ENCODE peak calls at places on chromosomes 5 and 9, in eight cellular contexts. A is posterior cingulate gyrus, J is lower leg skin, O is glomerular endothelial cell, R is SIG-M5, G is skeletal muscle cell, H is A549, W is psoas muscle. S is an unnamed sample.

GRCh38 chr5:142716963-142717362 is 31.1 kb upstream of the FGF1 start:
- DNase-seq in A (peak; percentile 59), J (peak; percentile 52), O (no peak), R (no peak), G (no peak), H (peak; percentile 73), W (no peak), S (peak; percentile 12)

GRCh38 chr5:134436523-134437339 is 25.1 kb upstream of the CDKN2AIPNL start:
- DNase-seq in A (peak; percentile 46), J (peak; percentile 59), O (no peak), R (no peak), G (peak; percentile 93), H (peak; percentile 75), W (peak; percentile 89), S (no peak)

GRCh38 chr5:178111925-178112324 is 1.4 kb upstream of the N4BP3 start:
- DNase-seq in A (no peak), J (no peak), O (no peak), R (no peak), G (no peak), H (no peak), W (no peak), S (no peak)

GRCh38 chr9:36470891-36471290 is 70.8 kb upstream of the RNF38 start:
- DNase-seq in A (no peak), J (peak; percentile 43), O (no peak), R (no peak), G (peak; percentile 23), H (no peak), W (peak; percentile 59), S (no peak)

GRCh38 chr9:114592356-114592755 is 4.8 kb downstream of the ATP6V1G1 start:
- DNase-seq in A (no peak), J (peak; percentile 26), O (no peak), R (peak; percentile 70), G (no peak), H (no peak), W (no peak), S (no peak)

GRCh38 chr9:16207161-16207560 is 654.3 kb downstream of the CCDC171 start:
- DNase-seq in A (no peak), J (no peak), O (no peak), R (no peak), G (peak; percentile 51), H (no peak), W (peak; percentile 64), S (no peak)

GRCh38 chr5:148687427-148687826 is 33.1 kb upstream of the HTR4 start:
- DNase-seq in A (no peak), J (no peak), O (peak; percentile 18), R (no peak), G (no peak), H (peak; percentile 59), W (no peak), S (no peak)

GRCh38 chr5:166716856-166717492 is 1574.5 kb upstream of the WWC1 start:
- DNase-seq in A (no peak), J (no peak), O (no peak), R (no peak), G (no peak), H (no peak), W (no peak), S (no peak)

GRCh38 chr9:137229903-137230719 is 590 bp upstream of the SLC34A3 start:
- DNase-seq in A (no peak), J (no peak), O (no peak), R (no peak), G (no peak), H (no peak), W (no peak), S (no peak)

GRCh38 chr5:127425037-127425436 is 92.4 kb upstream of the PRRC1 start:
- DNase-seq in A (no peak), J (no peak), O (no peak), R (no peak), G (no peak), H (no peak), W (no peak), S (no peak)

GRCh38 chr9:83934569-83935275 is 13.5 kb upstream of the KIF27 start:
- DNase-seq in A (no peak), J (no peak), O (no peak), R (no peak), G (peak; percentile 81), H (peak; percentile 26), W (no peak), S (no peak)

GRCh38 chr5:3564827-3565560 is 30.6 kb upstream of the IRX1 start:
- DNase-seq in A (no peak), J (no peak), O (no peak), R (no peak), G (no peak), H (no peak), W (no peak), S (peak; percentile 60)

GRCh38 chr9:1253098-1253979 is 203.2 kb downstream of the DMRT2 start:
- DNase-seq in A (no peak), J (no peak), O (no peak), R (no peak), G (no peak), H (no peak), W (no peak), S (no peak)

GRCh38 chr5:31361234-31361633 is 167.7 kb downstream of the CDH6 start:
- DNase-seq in A (no peak), J (no peak), O (no peak), R (no peak), G (no peak), H (no peak), W (no peak), S (no peak)

GRCh38 chr5:29758986-29759421 is 1434.5 kb upstream of the CDH6 start:
- DNase-seq in A (no peak), J (no peak), O (no peak), R (no peak), G (no peak), H (peak; percentile 79), W (no peak), S (no peak)

GRCh38 chr9:14031015-14031414 is 282.9 kb downstream of the NFIB start:
- DNase-seq in A (no peak), J (peak; percentile 25), O (peak; percentile 44), R (no peak), G (peak; percentile 97), H (no peak), W (peak; percentile 57), S (peak; percentile 44)

GRCh38 chr5:53934126-53934856 is 373.9 kb downstream of the NDUFS4 start:
- DNase-seq in A (no peak), J (no peak), O (no peak), R (no peak), G (no peak), H (no peak), W (no peak), S (no peak)

GRCh38 chr5:88144219-88145040 is 124.2 kb downstream of the TMEM161B start:
- DNase-seq in A (no peak), J (no peak), O (no peak), R (no peak), G (no peak), H (no peak), W (peak; percentile 50), S (no peak)

GRCh38 chr5:139181835-139182452 is 16.2 kb downstream of the SIL1 start:
- DNase-seq in A (no peak), J (no peak), O (no peak), R (no peak), G (peak; percentile 36), H (peak; percentile 20), W (no peak), S (no peak)

GRCh38 chr9:126108240-126108639 is 218.4 kb upstream of the MVB12B start:
- DNase-seq in A (no peak), J (no peak), O (no peak), R (no peak), G (no peak), H (no peak), W (no peak), S (no peak)

GRCh38 chr5:179125789-179126505 is 65.8 kb downstream of the ZNF354C start:
- DNase-seq in A (no peak), J (no peak), O (no peak), R (no peak), G (no peak), H (no peak), W (no peak), S (no peak)

GRCh38 chr9:136657975-136658848 is 4.5 kb upstream of the EGFL7 start:
- DNase-seq in A (no peak), J (no peak), O (no peak), R (no peak), G (no peak), H (no peak), W (no peak), S (no peak)

GRCh38 chr9:106324596-106325280 is 538.2 kb upstream of the ZNF462 start:
- DNase-seq in A (no peak), J (no peak), O (no peak), R (no peak), G (no peak), H (no peak), W (no peak), S (no peak)

GRCh38 chr5:82717734-82718133 is 359.5 kb downstream of the TMEM167A start:
- DNase-seq in A (no peak), J (no peak), O (no peak), R (no peak), G (no peak), H (no peak), W (no peak), S (no peak)

GRCh38 chr9:37215456-37216229 is 95.3 kb downstream of the ZCCHC7 start:
- DNase-seq in A (no peak), J (no peak), O (no peak), R (no peak), G (peak; percentile 9), H (no peak), W (no peak), S (no peak)

GRCh38 chr9:88533951-88534455 is 975 bp upstream of the NXNL2 start:
- DNase-seq in A (no peak), J (no peak), O (no peak), R (no peak), G (no peak), H (peak; percentile 88), W (no peak), S (no peak)